ENCODE peak calls at places on chromosomes 4 and X, in nine cellular contexts. X, R, T, Q, C, D, N, S and F are unnamed samples.

GRCh38 chrX:109709129-109709631 is 23.9 kb downstream of the ACSL4 start:
- DNase-seq in X (peak; percentile 64), R (no peak), T (no peak), Q (peak; percentile 61), C (no peak), D (no peak), N (no peak), S (no peak), F (peak; percentile 81)

GRCh38 chr4:26576171-26576829 is 7.6 kb upstream of the TBC1D19 start:
- DNase-seq in X (peak; percentile 76), R (no peak), T (no peak), Q (no peak), C (peak; percentile 71), D (no peak), N (no peak), S (no peak), F (no peak)

GRCh38 chr4:158913766-158914165 is 144.9 kb downstream of the FNIP2 start:
- DNase-seq in X (peak; percentile 64), R (no peak), T (no peak), Q (no peak), C (no peak), D (no peak), N (no peak), S (no peak), F (no peak)

GRCh38 chr4:94534401-94535312 is 82.9 kb downstream of the PDLIM5 start:
- DNase-seq in X (no peak), R (no peak), T (no peak), Q (peak; percentile 37), C (no peak), D (no peak), N (no peak), S (no peak), F (peak; percentile 90)

GRCh38 chr4:1578301-1578781 is 105.8 kb downstream of the FAM53A start:
- DNase-seq in X (no peak), R (no peak), T (no peak), Q (no peak), C (no peak), D (no peak), N (no peak), S (peak; percentile 45), F (no peak)

GRCh38 chr4:3745886-3746656 is 20.1 kb upstream of the ADRA2C start:
- DNase-seq in X (peak; percentile 9), R (no peak), T (no peak), Q (no peak), C (no peak), D (no peak), N (no peak), S (peak; percentile 42), F (no peak)

GRCh38 chrX:21975827-21976226 is 35.3 kb downstream of the SMS start:
- DNase-seq in X (peak; percentile 76), R (no peak), T (no peak), Q (peak; percentile 35), C (peak; percentile 31), D (no peak), N (no peak), S (peak; percentile 4), F (no peak)

GRCh38 chrX:96407501-96407900 is 277.1 kb upstream of the DIAPH2 start:
- DNase-seq in X (peak; percentile 84), R (no peak), T (no peak), Q (no peak), C (peak; percentile 14), D (no peak), N (no peak), S (no peak), F (no peak)

GRCh38 chr4:86967061-86967460 is 32.2 kb downstream of the AFF1 start:
- DNase-seq in X (no peak), R (no peak), T (no peak), Q (peak; percentile 68), C (no peak), D (no peak), N (no peak), S (no peak), F (peak; percentile 77)

GRCh38 chrX:153568612-153569011 is 30.3 kb downstream of the CCNQ start:
- DNase-seq in X (no peak), R (no peak), T (no peak), Q (no peak), C (no peak), D (no peak), N (no peak), S (no peak), F (no peak)

GRCh38 chr4:175419120-175419774 is 392.8 kb downstream of the GPM6A start:
- DNase-seq in X (peak; percentile 98), R (no peak), T (no peak), Q (no peak), C (peak; percentile 96), D (no peak), N (no peak), S (no peak), F (no peak)

GRCh38 chr4:159206427-159206871 is 103.6 kb downstream of the RAPGEF2 start:
- DNase-seq in X (no peak), R (no peak), T (peak; percentile 51), Q (no peak), C (peak; percentile 35), D (no peak), N (no peak), S (no peak), F (peak; percentile 8)

GRCh38 chrX:108268434-108269080 is 169.7 kb downstream of the COL4A6 start:
- DNase-seq in X (peak; percentile 20), R (no peak), T (no peak), Q (no peak), C (no peak), D (no peak), N (no peak), S (no peak), F (no peak)

GRCh38 chrX:131827935-131828334 is 195.2 kb upstream of the STK26 start:
- DNase-seq in X (no peak), R (no peak), T (peak; percentile 59), Q (peak; percentile 92), C (peak; percentile 27), D (no peak), N (no peak), S (peak; percentile 77), F (peak; percentile 36)

GRCh38 chrX:819684-820083 is 189.1 kb downstream of the SHOX start:
- DNase-seq in X (no peak), R (no peak), T (no peak), Q (no peak), C (no peak), D (no peak), N (no peak), S (no peak), F (no peak)

GRCh38 chr4:171846232-171846631 is 33.0 kb downstream of the GALNTL6 start:
- DNase-seq in X (peak; percentile 40), R (no peak), T (peak; percentile 9), Q (peak; percentile 64), C (peak; percentile 26), D (no peak), N (peak; percentile 17), S (peak; percentile 77), F (no peak)

GRCh38 chrX:53256446-53257041 is 24.8 kb downstream of the IQSEC2 start:
- DNase-seq in X (no peak), R (peak; percentile 13), T (no peak), Q (no peak), C (no peak), D (no peak), N (no peak), S (no peak), F (no peak)

GRCh38 chr4:150543042-150543441 is 38.9 kb upstream of the MAB21L2 start:
- DNase-seq in X (no peak), R (no peak), T (no peak), Q (no peak), C (no peak), D (no peak), N (no peak), S (no peak), F (no peak)

GRCh38 chr4:138562544-138562961 is 320.4 kb upstream of the SLC7A11 start:
- DNase-seq in X (peak; percentile 46), R (no peak), T (no peak), Q (no peak), C (peak; percentile 27), D (no peak), N (no peak), S (no peak), F (no peak)

GRCh38 chr4:146308951-146309350 is 94.6 kb downstream of the REELD1 start:
- DNase-seq in X (no peak), R (no peak), T (no peak), Q (no peak), C (peak; percentile 74), D (no peak), N (no peak), S (no peak), F (no peak)

GRCh38 chrX:71928856-71929255 is 18.2 kb downstream of the NHSL2 start:
- DNase-seq in X (no peak), R (no peak), T (no peak), Q (no peak), C (no peak), D (no peak), N (no peak), S (no peak), F (no peak)